ENCODE peak calls at places on chromosomes 2 and 18, in seven cellular contexts. K is pancreas, L is right atrium auricular region, A is brain microvascular endothelial cell, Y is left ventricle myocardium inferior, I is astrocyte of the cerebellum, B is lower leg skin. G is an unnamed sample.

GRCh38 chr2:30272761-30273573 is 41.6 kb downstream of the LBH start:
- DNase-seq in A (peak), I (peak), Y (no peak), K (no peak), L (no peak), B (no peak), G (peak)

GRCh38 chr2:1882471-1882870 is 138.2 kb upstream of the PXDN start:
- DNase-seq in B (no peak), A (no peak), L (no peak), K (no peak), Y (no peak), I (no peak), G (no peak)

GRCh38 chr18:54769526-54770464 is 58.5 kb upstream of the RAB27B start:
- DNase-seq in Y (no peak), A (peak), B (no peak), I (no peak), K (no peak), L (no peak), G (no peak)

GRCh38 chr2:124822516-124822915 is 797.4 kb downstream of the CNTNAP5 start:
- DNase-seq in I (no peak), L (no peak), B (no peak), K (no peak), Y (no peak), A (no peak), G (no peak)

GRCh38 chr18:21391074-21391673 is 149.1 kb downstream of the GREB1L start:
- DNase-seq in Y (no peak), L (no peak), A (peak), B (no peak), K (no peak), I (no peak), G (peak)

GRCh38 chr18:28127763-28128737 is 48.9 kb downstream of the CDH2 start:
- DNase-seq in I (no peak), L (no peak), B (no peak), Y (no peak), K (no peak), A (no peak), G (peak)

GRCh38 chr2:158575051-158575635 is 118.4 kb downstream of the PKP4 start:
- DNase-seq in I (no peak), A (no peak), B (no peak), L (no peak), K (no peak), Y (no peak), G (no peak)

GRCh38 chr2:212186166-212186565 is 352.4 kb downstream of the ERBB4 start:
- DNase-seq in B (no peak), L (no peak), Y (no peak), A (no peak), I (no peak), K (no peak), G (no peak)

GRCh38 chr18:3889803-3890202 is 439.8 kb downstream of the TGIF1 start:
- DNase-seq in A (peak), L (no peak), B (no peak), I (peak), Y (no peak), K (no peak), G (peak)

GRCh38 chr2:226154610-226155009 is 645.0 kb downstream of the IRS1 start:
- DNase-seq in B (no peak), L (no peak), K (no peak), I (no peak), Y (no peak), A (no peak), G (no peak)

GRCh38 chr2:118032169-118033013 is 18.5 kb upstream of the CCDC93 start:
- DNase-seq in A (peak), Y (no peak), L (no peak), K (peak), B (peak), I (peak), G (peak)

GRCh38 chr2:24638568-24638967 is 147.5 kb downstream of the NCOA1 start:
- DNase-seq in B (no peak), L (no peak), A (no peak), K (no peak), Y (no peak), I (no peak), G (no peak)

GRCh38 chr18:55452123-55452611 is 135.8 kb downstream of the TCF4 start:
- DNase-seq in Y (no peak), I (peak), K (peak), L (no peak), A (no peak), B (peak), G (no peak)

GRCh38 chr2:62569907-62570793 is 64.2 kb upstream of the TMEM17 start:
- DNase-seq in I (no peak), A (no peak), Y (no peak), K (peak), L (no peak), B (no peak), G (no peak)

GRCh38 chr18:73232933-73233332 is 365.1 kb upstream of the NETO1 start:
- DNase-seq in A (no peak), K (no peak), L (no peak), Y (no peak), I (no peak), B (no peak), G (no peak)

GRCh38 chr18:36196239-36196995 is 9.1 kb downstream of the MOCOS start:
- DNase-seq in Y (no peak), I (no peak), K (no peak), A (no peak), B (no peak), L (no peak), G (no peak)

GRCh38 chr2:30721241-30721640 is 86.0 kb downstream of the CAPN13 start:
- DNase-seq in Y (no peak), A (no peak), K (no peak), L (peak), B (no peak), I (no peak), G (no peak)

GRCh38 chr2:168757223-168757622 is 45.2 kb upstream of the NOSTRIN start:
- DNase-seq in L (no peak), K (no peak), B (no peak), A (no peak), Y (no peak), I (no peak), G (no peak)

GRCh38 chr18:67402543-67402942 is 114.0 kb downstream of the DSEL start:
- DNase-seq in B (no peak), K (no peak), I (no peak), Y (no peak), L (no peak), A (peak), G (peak)

GRCh38 chr18:41906528-41907256 is 48.3 kb upstream of the PIK3C3 start:
- DNase-seq in I (peak), A (peak), K (no peak), B (no peak), Y (no peak), L (no peak), G (peak)

GRCh38 chr2:234823877-234824376 is 127.9 kb upstream of the SH3BP4 start:
- DNase-seq in L (peak), B (peak), Y (no peak), K (peak), I (peak), A (peak), G (peak)

GRCh38 chr18:48605408-48605845 is 66.6 kb downstream of the CTIF start:
- DNase-seq in B (no peak), Y (no peak), L (no peak), A (no peak), K (no peak), I (peak), G (peak)

GRCh38 chr2:118667964-118668363 is 179.5 kb downstream of the EN1 start:
- DNase-seq in L (no peak), A (peak), I (peak), B (peak), K (no peak), Y (no peak), G (peak)

GRCh38 chr2:100106460-100106859 is 35.9 kb downstream of the AFF3 start:
- DNase-seq in B (no peak), A (no peak), L (no peak), K (no peak), Y (peak), I (no peak), G (peak)

GRCh38 chr2:152466925-152467676 is 132.1 kb downstream of the FMNL2 start:
- DNase-seq in Y (no peak), A (no peak), L (no peak), I (no peak), B (peak), K (no peak), G (no peak)

GRCh38 chr18:32624182-32624723 is 148.6 kb downstream of the KLHL14 start:
- DNase-seq in Y (no peak), I (no peak), K (no peak), A (no peak), B (no peak), L (no peak), G (no peak)

GRCh38 chr18:9803698-9804516 is 81.9 kb upstream of the TXNDC2 start:
- DNase-seq in A (no peak), L (no peak), I (no peak), K (no peak), B (no peak), Y (peak), G (no peak)
- H3K4me3 ChIP-seq in A (no peak), L (no peak), I (no peak), K (no peak), B (no peak), Y (peak), G (no peak)

GRCh38 chr2:240297553-240298315 is 137.7 kb upstream of the GPC1 start:
- DNase-seq in B (no peak), A (no peak), L (peak), I (no peak), K (no peak), Y (no peak), G (no peak)

GRCh38 chr2:240298316-240298790 is 137.1 kb upstream of the GPC1 start:
- DNase-seq in Y (no peak), B (no peak), L (no peak), I (no peak), A (no peak), K (no peak), G (no peak)

GRCh38 chr2:240299710-240300068 is 135.8 kb upstream of the GPC1 start:
- DNase-seq in K (no peak), Y (no peak), B (peak), L (peak), A (no peak), I (no peak), G (peak)

GRCh38 chr2:240300261-240300821 is 135.1 kb upstream of the GPC1 start:
- DNase-seq in I (peak), K (no peak), L (peak), B (peak), Y (no peak), A (no peak), G (peak)

DNA sequence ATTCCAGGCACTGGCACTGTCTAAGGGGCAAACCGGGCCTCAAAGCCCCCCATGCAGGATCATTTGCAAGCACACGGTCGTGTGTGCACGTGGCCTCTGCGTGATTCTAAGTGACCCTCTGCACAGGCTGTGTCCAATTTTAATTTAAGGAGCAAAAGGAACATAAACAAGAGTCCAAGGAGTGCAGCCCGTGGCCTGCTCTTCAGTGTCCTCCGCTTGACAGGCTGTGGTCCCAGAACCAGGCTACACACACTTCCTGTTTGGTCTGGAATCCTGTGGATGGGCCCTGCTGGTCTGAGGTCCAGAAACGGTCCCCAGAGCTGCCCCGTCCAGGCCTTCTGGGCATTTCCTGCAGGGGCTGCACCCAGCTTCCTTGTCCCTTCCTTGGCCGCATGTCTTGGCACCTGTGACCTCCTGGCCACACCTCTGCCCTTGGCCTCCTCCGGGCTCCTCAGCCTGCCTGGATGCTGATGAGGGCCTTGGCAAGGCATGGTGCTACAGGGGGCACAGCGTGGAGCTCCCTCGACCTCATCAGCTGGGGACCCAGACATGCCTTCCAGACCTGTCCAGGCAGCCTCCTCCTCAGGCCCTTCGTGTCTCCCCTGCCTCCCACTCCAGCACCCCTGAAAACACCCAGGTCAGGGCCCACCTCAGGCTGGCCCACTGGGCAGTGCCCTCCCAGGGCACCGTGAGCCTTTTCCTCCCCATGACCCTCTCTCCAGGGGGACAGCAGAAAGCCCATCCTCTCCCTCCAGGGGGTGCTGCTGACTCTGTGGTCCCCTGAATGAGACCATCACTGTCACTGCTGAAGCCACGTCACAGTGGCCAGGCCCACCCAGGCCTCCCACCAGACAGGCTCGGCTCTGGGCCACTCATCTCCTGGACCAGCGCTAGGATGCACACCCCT is 136.4 kb upstream of the GPC1 start:
- DNase-seq in L (peak), K (no peak), A (no peak), B (peak), Y (no peak), I (no peak), G (no peak)
- TF ChIP-seq CTCF in L (no peak), K (no peak), A (peak), B (no peak), Y (no peak), I (no peak), G (no peak)

DNA sequence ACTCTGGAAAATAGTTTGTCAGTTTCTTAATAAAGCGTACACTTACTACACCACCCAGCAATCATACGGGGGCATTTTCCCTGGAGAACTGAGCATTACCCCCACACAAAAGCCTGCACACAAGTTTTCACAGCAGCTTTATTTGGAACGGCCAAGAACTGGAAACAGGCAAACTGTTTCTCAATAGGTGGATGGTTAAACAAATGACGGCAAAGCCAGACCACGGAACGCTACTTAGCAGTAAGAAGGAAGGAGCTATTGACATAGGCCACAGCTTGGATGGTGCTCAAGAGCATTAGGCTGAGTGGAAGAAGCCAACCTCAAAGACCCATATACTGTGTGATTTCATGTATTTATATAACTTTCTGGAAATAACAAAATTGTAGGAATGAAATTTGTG is 9.0 kb downstream of the MALL start:
- DNase-seq in L (no peak), Y (no peak), B (no peak), I (peak), A (no peak), K (no peak), G (peak)
- H3K4me3 ChIP-seq in L (no peak), Y (no peak), B (no peak), I (no peak), A (no peak), K (no peak), G (no peak)

DNA sequence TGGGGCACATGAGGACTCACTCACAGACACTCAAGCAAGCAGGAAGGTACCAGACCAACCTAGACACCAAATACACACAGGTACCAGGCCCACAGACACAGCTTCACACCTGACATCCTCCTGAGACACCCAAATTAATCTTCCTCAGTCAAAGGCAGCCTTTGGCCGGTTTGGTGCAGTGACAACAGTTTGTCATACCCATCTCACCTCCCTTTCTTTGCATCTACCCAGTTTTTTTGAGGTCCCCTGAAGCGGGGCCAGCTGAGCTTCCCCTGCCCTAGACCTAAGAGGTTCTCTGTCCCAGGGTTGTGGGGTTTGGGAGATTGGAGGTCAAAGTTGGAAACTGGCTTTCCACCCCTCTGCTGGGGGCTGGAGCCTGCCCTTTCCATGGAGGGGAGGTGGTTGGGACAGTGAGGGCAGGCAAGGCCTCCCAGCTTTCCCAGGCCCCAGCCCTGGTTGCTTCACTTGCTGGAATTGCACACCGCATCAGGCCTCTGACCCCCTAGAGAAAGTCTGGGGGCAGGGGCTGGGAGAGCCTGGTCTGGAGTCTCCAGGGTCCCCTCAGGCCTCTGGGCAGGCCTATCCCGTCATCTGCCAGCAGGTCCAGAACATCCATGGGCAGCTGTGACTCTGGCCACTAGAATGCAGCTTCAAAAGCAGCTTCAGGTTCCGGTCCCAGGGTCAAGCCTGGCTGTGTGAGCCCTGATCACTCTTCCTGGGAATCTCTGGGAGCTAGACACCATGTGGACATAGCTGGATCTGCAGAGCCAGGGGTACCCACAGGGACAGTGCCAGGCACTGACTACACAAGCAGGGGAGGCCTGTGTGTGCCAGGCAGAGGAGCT is 12.5 kb upstream of the TEX261 start:
- DNase-seq in I (no peak), K (no peak), B (no peak), Y (no peak), A (no peak), L (no peak), G (no peak)
- TF ChIP-seq CTCF in I (no peak), K (no peak), B (no peak), Y (no peak), A (no peak), L (no peak), G (no peak)

GRCh38 chr2:84515788-84516187 is 510 bp upstream of the DNAH6 start:
- DNase-seq in Y (no peak), L (no peak), K (no peak), A (no peak), B (no peak), I (no peak), G (no peak)
- H3K4me3 ChIP-seq in Y (peak), L (peak), K (no peak), A (peak), B (no peak), I (peak), G (peak)

DNA sequence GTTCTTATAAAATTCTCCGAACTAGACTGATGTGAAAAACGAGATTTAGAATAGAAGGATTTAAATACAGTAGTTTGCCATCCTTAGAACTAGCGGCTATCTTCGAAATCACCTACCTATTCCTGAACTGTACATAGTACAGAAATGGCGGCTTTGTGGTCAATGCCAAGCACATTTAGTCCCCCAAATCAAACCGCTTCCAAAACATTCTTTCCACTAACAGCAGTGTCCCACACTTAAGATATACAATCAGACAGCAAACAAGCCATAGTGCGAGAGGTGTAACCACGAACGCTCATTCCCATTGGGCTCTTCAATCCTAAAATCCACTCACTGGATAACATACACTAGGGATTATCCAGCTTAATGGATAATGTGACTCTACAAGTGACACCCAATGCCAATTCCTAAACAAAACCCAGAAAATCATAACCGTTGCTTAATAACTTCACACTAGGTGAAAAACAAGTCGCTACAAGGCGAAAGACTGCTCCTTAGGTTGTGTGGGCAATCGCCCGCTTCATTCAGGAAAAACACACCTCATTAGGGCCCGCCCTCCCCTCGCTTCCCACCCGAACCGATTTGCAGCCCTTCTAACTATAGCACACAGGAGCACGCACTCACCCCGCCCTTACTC is 2.0 kb downstream of the XPO1 start:
- DNase-seq in A (peak), I (no peak), B (no peak), K (no peak), L (no peak), Y (peak), G (peak)
- TF ChIP-seq CTCF in A (no peak), I (no peak), B (no peak), K (no peak), L (no peak), Y (no peak), G (no peak)

GRCh38 chr2:38066415-38066814 is 9.5 kb downstream of the CYP1B1 start:
- DNase-seq in B (no peak), K (no peak), I (no peak), L (no peak), Y (no peak), A (no peak), G (no peak)
- H3K4me3 ChIP-seq in B (no peak), K (no peak), I (no peak), L (no peak), Y (no peak), A (no peak), G (no peak)

DNA sequence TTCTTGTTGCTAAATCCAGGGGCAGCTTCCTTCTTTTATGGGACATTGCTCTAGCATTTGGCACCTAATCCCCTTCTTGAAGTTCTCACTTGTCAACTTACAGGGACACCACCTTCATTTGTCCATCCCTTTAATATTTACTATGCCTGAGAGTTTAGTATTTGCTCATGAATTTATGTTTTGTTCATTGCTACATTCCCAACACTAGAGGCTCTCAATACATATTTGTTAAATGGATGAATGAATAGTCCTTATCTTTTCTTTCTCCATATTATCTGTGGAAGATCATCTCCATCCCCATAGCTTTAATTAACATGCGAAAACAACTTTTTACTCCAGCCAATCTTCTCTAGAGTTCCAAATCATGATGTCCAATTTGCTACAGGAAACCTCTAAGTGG is 5.4 kb downstream of the CWC22 start:
- DNase-seq in Y (no peak), I (no peak), K (no peak), B (no peak), L (no peak), A (no peak), G (no peak)
- TF ChIP-seq CTCF in Y (no peak), I (no peak), K (no peak), B (no peak), L (no peak), A (no peak), G (peak)

GRCh38 chr18:13577091-13577697 is 149.2 kb downstream of the FAM210A start:
- DNase-seq in A (peak), K (no peak), Y (no peak), L (peak), B (no peak), I (peak), G (peak)
- H3K4me3 ChIP-seq in A (no peak), K (no peak), Y (no peak), L (peak), B (no peak), I (no peak), G (no peak)